ENCODE peak calls at places on chromosome 1, in eight cellular contexts. C, L, G, S, J, R, D and Q are unnamed samples.

GRCh38 chr1:219189021-219189824 is 15.5 kb downstream of the LYPLAL1 start:
- DNase-seq in C (no peak), L (peak; percentile 79), G (no peak), S (no peak), J (no peak), R (no peak), D (no peak), Q (no peak)

GRCh38 chr1:214551436-214552173 is at the start of gene PTPN14:
- DNase-seq in C (peak; percentile 98), L (peak; percentile 99), G (peak; percentile 62), S (peak; percentile 92), J (peak; percentile 49), R (no peak), D (peak; percentile 42), Q (peak; percentile 66)

GRCh38 chr1:191804311-191804710 is 354.0 kb upstream of the RGS18 start:
- DNase-seq in C (peak; percentile 3), L (no peak), G (no peak), S (no peak), J (no peak), R (no peak), D (no peak), Q (no peak)

GRCh38 chr1:162197041-162197511 is 127.6 kb downstream of the NOS1AP start:
- DNase-seq in C (no peak), L (no peak), G (no peak), S (no peak), J (no peak), R (no peak), D (no peak), Q (no peak)

GRCh38 chr1:63617450-63617849 is 24.2 kb downstream of the PGM1 start:
- DNase-seq in C (no peak), L (no peak), G (no peak), S (no peak), J (no peak), R (no peak), D (no peak), Q (no peak)

GRCh38 chr1:118504231-118504644 is 319.2 kb upstream of the SPAG17 start:
- DNase-seq in C (no peak), L (no peak), G (peak; percentile 23), S (no peak), J (no peak), R (no peak), D (no peak), Q (no peak)

GRCh38 chr1:203424861-203425667 is 50.5 kb upstream of the PRELP start:
- DNase-seq in C (no peak), L (no peak), G (peak; percentile 33), S (no peak), J (no peak), R (no peak), D (no peak), Q (no peak)

GRCh38 chr1:50474859-50475809 is 51.9 kb upstream of the DMRTA2 start:
- DNase-seq in C (peak; percentile 56), L (peak; percentile 39), G (peak; percentile 7), S (no peak), J (no peak), R (no peak), D (no peak), Q (no peak)

GRCh38 chr1:202086579-202087350 is 36.0 kb upstream of the GPR37L1 start:
- DNase-seq in C (no peak), L (no peak), G (peak; percentile 65), S (no peak), J (no peak), R (no peak), D (no peak), Q (no peak)

GRCh38 chr1:232669981-232670763 is 40.2 kb upstream of the SIPA1L2 start:
- DNase-seq in C (no peak), L (peak; percentile 28), G (no peak), S (no peak), J (no peak), R (no peak), D (no peak), Q (no peak)

GRCh38 chr1:31422505-31423319 is 9.7 kb downstream of the SERINC2 start:
- DNase-seq in C (peak; percentile 73), L (peak; percentile 93), G (peak; percentile 63), S (peak; percentile 75), J (peak; percentile 21), R (peak; percentile 70), D (peak; percentile 35), Q (peak; percentile 15)

GRCh38 chr1:15836772-15837669 is 10.5 kb upstream of the SPEN start:
- DNase-seq in C (peak; percentile 25), L (no peak), G (no peak), S (peak; percentile 76), J (no peak), R (peak; percentile 47), D (peak; percentile 7), Q (no peak)

GRCh38 chr1:99503276-99503747 is 142.6 kb upstream of the PALMD start:
- DNase-seq in C (no peak), L (peak; percentile 59), G (no peak), S (no peak), J (no peak), R (no peak), D (no peak), Q (no peak)

GRCh38 chr1:34787461-34788420 is 5.1 kb upstream of the GJA4 start:
- DNase-seq in C (peak; percentile 38), L (peak; percentile 43), G (no peak), S (no peak), J (no peak), R (no peak), D (no peak), Q (no peak)

GRCh38 chr1:179924268-179924667 is 30.3 kb upstream of the CEP350 start:
- DNase-seq in C (no peak), L (no peak), G (no peak), S (no peak), J (no peak), R (no peak), D (no peak), Q (no peak)

GRCh38 chr1:225700164-225700740 is 47.3 kb upstream of the ENAH start:
- DNase-seq in C (peak; percentile 22), L (peak; percentile 96), G (no peak), S (no peak), J (no peak), R (no peak), D (no peak), Q (no peak)

GRCh38 chr1:221431068-221431651 is 310.7 kb downstream of the DUSP10 start:
- DNase-seq in C (no peak), L (peak; percentile 69), G (no peak), S (no peak), J (no peak), R (no peak), D (no peak), Q (no peak)